ENCODE peak calls at places on chromosomes 4 and X, in six cellular contexts. R is amygdala; Y is CD8-positive, alpha-beta T cell; E is IMR-90; S is Peyer's patch; C is Calu3. L is an unnamed sample.

GRCh38 chrX:151870603-151871002 is 42.1 kb upstream of the MAGEA4 start:
- DNase-seq in R (no peak), Y (no peak), E (peak), S (no peak), C (peak), L (no peak)

GRCh38 chrX:106933538-106933961 is 13.3 kb downstream of the CLDN2 start:
- DNase-seq in R (no peak), Y (no peak), E (peak), S (peak), C (peak), L (no peak)

GRCh38 chr4:90904018-90904417 is 776.8 kb downstream of the CCSER1 start:
- DNase-seq in R (no peak), Y (no peak), E (no peak), S (no peak), C (no peak), L (no peak)

GRCh38 chr4:85967872-85968271 is 392.0 kb downstream of the MAPK10 start:
- DNase-seq in R (no peak), Y (no peak), E (peak), S (no peak), C (no peak), L (no peak)

GRCh38 chr4:683982-684571 is 4.9 kb downstream of the SLC49A3 start:
- DNase-seq in R (no peak), Y (peak), E (peak), S (peak), C (peak), L (peak)

GRCh38 chr4:122584517-122584916 is 36.3 kb downstream of the IL21 start:
- DNase-seq in R (peak), Y (no peak), E (peak), S (no peak), C (no peak), L (no peak)

GRCh38 chr4:6641164-6641970 is 882 bp downstream of the MRFAP1 start:
- DNase-seq in R (peak), Y (peak), E (peak), S (peak), C (peak), L (peak)

GRCh38 chr4:834368-835147 is 8.6 kb upstream of the CPLX1 start:
- DNase-seq in R (no peak), Y (no peak), E (no peak), S (no peak), C (no peak), L (no peak)

GRCh38 chr4:99091174-99091573 is 2.6 kb upstream of the ADH5 start:
- DNase-seq in R (no peak), Y (no peak), E (no peak), S (no peak), C (no peak), L (no peak)

GRCh38 chr4:11587797-11588196 is 159.1 kb upstream of the HS3ST1 start:
- DNase-seq in R (no peak), Y (no peak), E (no peak), S (no peak), C (no peak), L (no peak)

GRCh38 chrX:13489451-13489850 is 80.0 kb upstream of the EGFL6 start:
- DNase-seq in R (no peak), Y (no peak), E (peak), S (peak), C (peak), L (peak)